ENCODE peak calls at places on chromosomes 7 and 10, in nine cellular contexts. X, K, B, O, U, S, C, A and J are unnamed samples.

GRCh38 chr7:23593706-23594105 is 3.5 kb upstream of the CCDC126 start:
- DNase-seq in X (no peak), S (no peak), A (no peak), O (no peak), U (no peak), B (no peak), K (no peak), C (no peak), J (no peak)

GRCh38 chr7:92843034-92843760 is 6.8 kb upstream of the CDK6 start:
- DNase-seq in B (no peak), C (no peak), S (no peak), X (no peak), O (no peak), A (no peak), U (no peak), K (no peak), J (no peak)

GRCh38 chr7:42091461-42092229 is 145.4 kb downstream of the GLI3 start:
- DNase-seq in C (no peak), A (peak; percentile 34), B (peak; percentile 62), O (no peak), X (peak; percentile 81), S (no peak), K (no peak), U (no peak), J (no peak)

GRCh38 chr7:138338361-138338760 is 121.7 kb upstream of the TRIM24 start:
- DNase-seq in X (peak; percentile 61), A (no peak), O (peak; percentile 77), K (no peak), U (no peak), B (no peak), S (peak; percentile 87), C (no peak), J (no peak)

GRCh38 chr10:47046321-47047126 is 135.3 kb downstream of the PTPN20 start:
- DNase-seq in B (no peak), O (peak; percentile 17), S (peak; percentile 77), C (no peak), X (no peak), U (no peak), K (no peak), A (no peak), J (no peak)

GRCh38 chr10:43336061-43336460 is 35.4 kb upstream of the FXYD4 start:
- DNase-seq in X (no peak), K (no peak), C (no peak), O (no peak), A (no peak), U (no peak), B (no peak), S (no peak), J (no peak)

GRCh38 chr10:17051851-17052250 is 77.8 kb downstream of the CUBN start:
- DNase-seq in B (no peak), U (no peak), S (no peak), C (no peak), O (no peak), X (no peak), K (no peak), A (no peak), J (no peak)

GRCh38 chr7:44964384-44964830 is 14.4 kb downstream of the MYO1G start:
- DNase-seq in O (no peak), S (peak; percentile 68), C (no peak), U (no peak), X (no peak), B (peak; percentile 41), A (no peak), K (no peak), J (no peak)

GRCh38 chr10:7107287-7107686 is 303.5 kb downstream of the SFMBT2 start:
- DNase-seq in S (no peak), K (no peak), X (no peak), U (no peak), C (no peak), B (no peak), A (peak; percentile 27), O (no peak), J (no peak)

GRCh38 chr7:140316165-140316661 is 82.1 kb downstream of the SLC37A3 start:
- DNase-seq in K (peak; percentile 69), S (peak; percentile 95), C (no peak), B (no peak), O (peak; percentile 70), A (peak; percentile 96), X (peak; percentile 90), U (peak; percentile 92), J (peak; percentile 7)

GRCh38 chr10:26269754-26270153 is 53.2 kb downstream of the GAD2 start:
- DNase-seq in A (no peak), U (no peak), S (no peak), C (no peak), K (no peak), O (no peak), B (peak; percentile 73), X (peak; percentile 51), J (no peak)

GRCh38 chr10:103859161-103860141 is 4.1 kb upstream of the SH3PXD2A start:
- DNase-seq in U (no peak), O (peak; percentile 47), B (peak; percentile 71), C (peak; percentile 59), A (peak; percentile 69), X (peak; percentile 75), K (peak; percentile 73), S (no peak), J (peak; percentile 41)

GRCh38 chr10:119541459-119542356 is 811 bp downstream of the RGS10 start:
- DNase-seq in C (peak; percentile 46), X (peak; percentile 26), O (peak; percentile 54), A (no peak), U (peak; percentile 78), S (no peak), K (peak; percentile 28), B (no peak), J (no peak)

GRCh38 chr10:83871486-83872081 is 267.7 kb upstream of the GHITM start:
- DNase-seq in O (peak; percentile 71), C (peak; percentile 51), X (peak; percentile 69), A (peak; percentile 42), U (peak; percentile 78), B (peak; percentile 89), K (peak; percentile 66), S (peak; percentile 87), J (peak; percentile 36)

GRCh38 chr7:150439926-150440325 is 10.5 kb upstream of the GIMAP8 start:
- DNase-seq in A (no peak), U (no peak), C (no peak), O (no peak), K (no peak), X (no peak), B (no peak), S (no peak), J (no peak)

GRCh38 chr10:33376976-33377657 is 42.6 kb upstream of the NRP1 start:
- DNase-seq in B (no peak), O (no peak), S (no peak), A (peak; percentile 82), U (no peak), C (no peak), X (peak; percentile 97), K (no peak), J (no peak)

GRCh38 chr10:71443676-71444075 is 47.0 kb downstream of the CDH23 start:
- DNase-seq in X (no peak), S (no peak), U (no peak), O (no peak), C (no peak), K (no peak), A (no peak), B (peak; percentile 72), J (no peak)

GRCh38 chr10:77974396-77975074 is 48.0 kb upstream of the DLG5 start:
- DNase-seq in K (peak; percentile 20), S (peak; percentile 34), X (peak; percentile 89), U (no peak), C (no peak), A (peak; percentile 28), B (peak; percentile 86), O (no peak), J (no peak)

GRCh38 chr10:104689105-104689504 is 48.0 kb downstream of the SORCS3 start:
- DNase-seq in A (no peak), K (no peak), X (no peak), O (no peak), S (no peak), U (no peak), C (no peak), B (no peak), J (no peak)

GRCh38 chr7:151245360-151246160 is 2.9 kb downstream of the SMARCD3 start:
- DNase-seq in S (peak; percentile 87), U (peak; percentile 80), C (peak; percentile 59), X (peak; percentile 30), K (peak; percentile 47), O (peak; percentile 51), A (no peak), B (peak; percentile 74), J (no peak)

GRCh38 chr7:128352636-128353035 is 8.9 kb downstream of the PRRT4 start:
- DNase-seq in O (no peak), U (no peak), K (no peak), C (no peak), A (no peak), X (no peak), B (no peak), S (no peak), J (no peak)
- H3K4me3 ChIP-seq in O (no peak overlapping the region), U (no peak overlapping the region), K (no peak overlapping the region), C (no peak overlapping the region), A (no peak overlapping the region), X (no peak overlapping the region), B (no peak overlapping the region), S (no peak overlapping the region), J (no peak overlapping the region)

GRCh38 chr10:50575477-50576244 is 48.1 kb downstream of the SGMS1 start:
- DNase-seq in K (no peak), S (no peak), X (no peak), C (no peak), B (no peak), O (no peak), U (no peak), A (no peak), J (no peak)
- TF ChIP-seq CTCF in K (no peak), S (no peak), X (no peak), C (no peak), B (no peak), O (no peak), U (no peak), A (no peak), J (no peak)

GRCh38 chr7:100148225-100148558 is 526 bp upstream of the LAMTOR4 start:
- DNase-seq in C (no peak), X (no peak), S (no peak), A (no peak), U (no peak), K (no peak), B (no peak), O (no peak), J (no peak)
- H3K4me3 ChIP-seq in C (peak overlapping the region; percentile 71), X (peak overlapping the region; percentile 88), S (no peak overlapping the region), A (peak overlapping the region; percentile 33), U (peak overlapping the region; percentile 79), K (peak overlapping the region; percentile 5), B (no peak overlapping the region), O (peak overlapping the region; percentile 92), J (peak overlapping the region; percentile 95)

DNA sequence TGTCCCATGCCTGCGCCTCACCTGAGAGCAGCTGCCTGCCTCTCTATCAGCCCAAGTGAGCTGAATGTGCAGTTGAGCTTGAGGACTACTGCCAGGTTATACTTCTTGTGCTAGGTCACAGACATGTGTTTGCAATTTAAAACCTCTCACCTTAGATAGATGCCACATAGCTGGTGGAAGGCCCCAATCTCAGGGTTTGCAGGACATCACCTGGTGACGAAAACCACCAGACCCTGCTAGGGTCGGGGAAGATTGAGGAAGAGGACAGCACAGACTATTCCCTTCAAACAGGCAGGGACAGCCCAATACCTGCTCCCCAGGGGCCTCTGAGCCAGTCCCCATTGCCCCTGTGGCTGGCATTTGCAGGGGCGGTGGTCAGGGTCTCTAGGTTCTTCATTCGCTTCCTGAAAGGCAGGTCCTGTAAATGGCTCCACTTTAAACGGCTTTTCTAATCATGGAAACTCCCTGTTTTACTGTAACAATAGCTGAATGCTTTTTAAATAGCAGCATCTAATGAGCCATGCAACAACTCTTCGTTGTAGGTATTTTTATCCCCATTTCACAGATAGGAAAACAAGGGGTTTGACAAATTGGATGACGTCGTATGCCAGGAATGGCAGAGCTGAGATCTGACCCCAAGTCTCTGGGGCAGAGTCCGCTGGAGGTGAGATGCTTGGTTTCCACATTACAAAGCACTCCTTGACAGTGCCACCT is 80.1 kb downstream of the EMX2 start:
- DNase-seq in C (no peak), K (no peak), A (no peak), X (no peak), U (no peak), B (no peak), O (no peak), S (peak; percentile 32), J (no peak)
- TF ChIP-seq CTCF in C (no peak), K (no peak), A (no peak), X (no peak), U (no peak), B (no peak), O (no peak), S (no peak), J (no peak)